ENCODE peak calls at places on chromosomes 5 and 9, in four cellular contexts. J is fibroblast of pulmonary artery, Y is fibroblast of lung, I is astrocyte. L is an unnamed sample.

GRCh38 chr5:109953821-109954220 is 264.1 kb downstream of the MAN2A1 start:
- DNase-seq in J (no peak), Y (peak), I (peak), L (no peak)

GRCh38 chr5:5372511-5372910 is 50.0 kb upstream of the ICE1 start:
- DNase-seq in Y (no peak), J (no peak), I (no peak), L (no peak)

GRCh38 chr5:124287813-124288212 is 458.6 kb downstream of the ZNF608 start:
- DNase-seq in J (no peak), Y (peak), I (no peak), L (no peak)

GRCh38 chr9:77251050-77251449 is 73.7 kb downstream of the VPS13A start:
- DNase-seq in J (peak), Y (peak), I (peak), L (no peak)

GRCh38 chr5:1005904-1006655 is 2.5 kb upstream of the NKD2 start:
- DNase-seq in J (no peak), Y (no peak), I (no peak), L (no peak)

GRCh38 chr5:125005287-125005686 is 258.8 kb upstream of the ZNF608 start:
- DNase-seq in J (no peak), Y (no peak), I (no peak), L (no peak)

GRCh38 chr9:121034529-121034928 is 15.5 kb downstream of the C5 start:
- DNase-seq in Y (no peak), J (no peak), I (no peak), L (no peak)

GRCh38 chr9:98430535-98430934 is 175.1 kb upstream of the TBC1D2 start:
- DNase-seq in I (peak), J (peak), Y (peak), L (no peak)

GRCh38 chr9:71120439-71121247 is 778 bp downstream of the TRPM3 start:
- DNase-seq in I (no peak), J (no peak), Y (no peak), L (no peak)

GRCh38 chr5:152532714-152533113 is 127.6 kb upstream of the NMUR2 start:
- DNase-seq in Y (peak), J (peak), I (peak), L (no peak)

GRCh38 chr9:93308676-93309075 is 124.7 kb downstream of the WNK2 start:
- DNase-seq in Y (no peak), J (no peak), I (no peak), L (no peak)

GRCh38 chr5:171595401-171595800 is 176.0 kb downstream of the FGF18 start:
- DNase-seq in Y (peak), I (no peak), J (peak), L (no peak)

GRCh38 chr9:18877984-18878383 is 155.0 kb downstream of the SAXO1 start:
- DNase-seq in I (no peak), J (no peak), Y (no peak), L (no peak)

GRCh38 chr9:78038620-78039300 is 7.1 kb upstream of the GNAQ start:
- DNase-seq in J (peak), Y (peak), I (no peak), L (no peak)

GRCh38 chr5:169700611-169701010 is 63.5 kb downstream of the DOCK2 start:
- DNase-seq in J (no peak), I (no peak), Y (no peak), L (no peak)

GRCh38 chr9:18456624-18457237 is 17.2 kb upstream of the ADAMTSL1 start:
- DNase-seq in J (no peak), I (no peak), Y (no peak), L (no peak)

GRCh38 chr5:71471193-71471592 is 15.7 kb downstream of the BDP1 start:
- DNase-seq in Y (peak), I (peak), J (peak), L (no peak)

GRCh38 chr5:179378441-179379271 is 33.4 kb upstream of the ADAMTS2 start:
- DNase-seq in J (peak), I (no peak), Y (peak), L (no peak)

GRCh38 chr9:136137321-136138054 is 18.8 kb upstream of the TMEM250 start:
- DNase-seq in I (no peak), J (no peak), Y (no peak), L (no peak)

GRCh38 chr9:76602191-76602590 is 143.2 kb downstream of the GCNT1 start:
- DNase-seq in J (no peak), Y (no peak), I (no peak), L (no peak)

GRCh38 chr5:59790399-59791130 is 103.0 kb downstream of the PDE4D start:
- DNase-seq in Y (peak), J (peak), I (peak), L (no peak)

GRCh38 chr5:66989781-66990180 is 206.8 kb downstream of the CD180 start:
- DNase-seq in J (no peak), Y (no peak), I (no peak), L (no peak)

GRCh38 chr9:133614056-133614455 is 4.9 kb upstream of the FAM163B start:
- DNase-seq in Y (no peak), J (no peak), I (no peak), L (no peak)

GRCh38 chr5:10595678-10596309 is 31.9 kb downstream of the ANKRD33B start:
- DNase-seq in I (peak), J (peak), Y (peak), L (no peak)

GRCh38 chr5:40483316-40483715 is 196.4 kb upstream of the PTGER4 start:
- DNase-seq in I (no peak), J (peak), Y (peak), L (no peak)

GRCh38 chr9:70484232-70485130 is 70.0 kb upstream of the KLF9 start:
- DNase-seq in I (peak), J (peak), Y (peak), L (no peak)

GRCh38 chr5:142082182-142082781 is 26.3 kb upstream of the NDFIP1 start:
- DNase-seq in Y (no peak), J (no peak), I (no peak), L (no peak)

DNA sequence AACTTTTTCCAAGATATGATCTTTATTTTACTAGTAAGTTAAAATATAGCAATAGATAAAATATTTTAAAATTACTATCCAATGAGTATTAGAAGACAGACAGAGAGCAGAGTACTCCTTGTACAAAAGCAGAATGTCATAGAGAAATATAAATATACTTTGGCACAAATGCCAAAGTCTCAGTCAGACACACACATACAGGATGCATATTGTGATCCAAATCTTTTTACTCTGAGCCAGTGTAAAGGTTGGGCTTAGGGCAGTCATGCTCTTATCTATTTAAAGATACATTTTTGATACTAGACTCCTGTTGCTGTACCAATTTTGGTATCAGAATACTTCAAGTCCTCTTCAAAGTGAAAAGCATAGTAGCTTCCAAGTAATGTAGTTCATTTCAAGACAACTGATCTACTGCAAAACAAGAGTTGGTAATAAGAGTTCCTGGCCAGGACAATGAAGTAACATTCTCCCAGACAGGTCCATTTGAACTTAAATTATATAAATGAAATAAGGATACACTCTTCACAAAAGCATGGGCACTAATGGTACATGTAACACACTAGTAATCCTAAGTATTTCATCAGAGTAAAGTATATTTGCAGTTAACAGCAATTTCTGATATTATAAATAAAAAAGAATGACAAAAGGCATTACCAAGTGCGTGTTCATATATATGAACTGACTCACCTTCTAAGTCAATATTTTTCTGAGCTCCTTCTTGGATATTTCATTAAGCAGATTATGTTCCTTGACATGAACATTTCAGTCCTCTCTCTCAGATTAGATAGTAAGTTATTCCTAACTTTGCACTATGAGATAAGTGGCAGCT is 10.5 kb downstream of the PFDN1 start:
- DNase-seq in I (peak), Y (peak), J (peak), L (no peak)
- H3K4me3 ChIP-seq in I (no peak), Y (no peak), J (no peak), L (no peak)

DNA sequence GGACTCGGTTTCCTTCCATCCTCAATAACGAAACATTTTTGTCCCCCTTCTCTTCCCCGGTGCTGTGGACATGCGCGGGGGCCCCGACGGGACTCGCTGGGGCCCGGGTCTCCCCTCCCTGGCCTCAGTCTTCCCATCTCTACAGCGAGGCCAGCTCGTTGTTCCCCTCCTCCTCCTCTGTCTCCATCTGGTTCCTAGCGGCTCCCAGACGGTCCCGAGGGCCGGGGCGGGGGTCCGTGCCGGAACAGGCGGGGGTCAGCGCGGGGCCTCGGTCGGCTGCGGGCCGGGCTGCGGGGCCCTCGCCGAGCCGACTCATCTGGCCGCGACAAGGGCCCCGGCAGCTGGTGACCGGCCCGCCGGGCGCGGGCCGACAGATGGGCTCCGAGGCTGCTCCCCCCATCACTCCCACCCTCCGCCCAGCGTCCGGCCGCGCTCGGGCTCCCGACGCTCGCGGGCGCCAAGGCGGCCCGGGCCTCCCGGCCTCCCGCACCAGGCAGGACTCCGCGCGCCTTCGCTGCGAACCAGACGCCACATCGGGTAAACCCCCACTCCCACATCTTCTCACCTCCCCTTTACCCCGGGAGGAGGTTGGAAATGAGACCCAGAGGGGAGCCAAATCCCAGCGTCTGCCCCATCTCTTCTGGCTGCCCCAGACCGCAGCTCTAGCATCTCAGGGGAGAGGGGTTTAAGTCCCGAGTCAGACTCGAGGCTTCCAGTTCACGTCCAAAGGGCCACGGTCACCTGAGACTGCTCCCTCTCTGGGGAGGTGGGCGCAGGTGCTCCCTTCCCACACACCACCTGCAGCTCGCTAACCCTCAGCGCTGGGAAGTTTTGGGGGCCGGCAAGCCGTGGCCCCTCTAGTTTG is 8.1 kb downstream of the BARHL1 start:
- DNase-seq in J (no peak), Y (no peak), I (no peak), L (no peak)
- H3K4me3 ChIP-seq in J (no peak), Y (no peak), I (no peak), L (no peak)

GRCh38 chr9:83957029-83957513 is 22.9 kb downstream of the HNRNPK start:
- DNase-seq in J (no peak), Y (no peak), I (no peak), L (no peak)
- H3K4me3 ChIP-seq in J (peak), Y (peak), I (peak), L (peak)

GRCh38 chr5:181052928-181053759 is 13.1 kb downstream of the BTNL9 start:
- DNase-seq in I (no peak), J (no peak), Y (no peak), L (no peak)
- H3K4me3 ChIP-seq in I (no peak), J (peak), Y (peak), L (peak)

GRCh38 chr9:105245720-105246161 is 1.3 kb downstream of the SLC44A1 start:
- DNase-seq in J (no peak), Y (no peak), I (no peak), L (no peak)

GRCh38 chr9:105244274-105244995 is at the start of gene SLC44A1:
- DNase-seq in J (peak), I (peak), Y (peak), L (peak)

GRCh38 chr9:105248691-105249090 is 4.2 kb downstream of the SLC44A1 start:
- DNase-seq in Y (no peak), I (no peak), J (no peak), L (no peak)

GRCh38 chr9:105244996-105245719 is 707 bp downstream of the SLC44A1 start:
- DNase-seq in Y (peak), I (no peak), J (peak), L (no peak)

GRCh38 chr9:105246656-105247162 is 2.3 kb downstream of the SLC44A1 start:
- DNase-seq in Y (peak), I (no peak), J (peak), L (no peak)
- H3K4me3 ChIP-seq in Y (peak), I (no peak), J (peak), L (no peak)

GRCh38 chr5:88675758-88676636 is 207.0 kb downstream of the MEF2C start:
- DNase-seq in I (peak), Y (peak), J (peak), L (no peak)
- H3K4me3 ChIP-seq in I (peak), Y (peak), J (peak), L (peak)

L was measured in esophagus squamous epithelium.